ENCODE peak calls at places on chromosomes 7 and 10, in eight cellular contexts. One of them, this sample, is unnamed.

GRCh38 chr7:121195859-121196588 is 132.8 kb upstream of the WNT16 start:
- DNase-seq in B cell: no peak
- DNase-seq in astrocyte of the spinal cord: peak; percentile 27
- DNase-seq in T-helper 1 cell: no peak
- DNase-seq in endothelial cell: no peak
- DNase-seq in EL: peak; percentile 49
- DNase-seq in tibial artery: no peak
- DNase-seq in SK-N-SH: no peak
- DNase-seq in this sample: no peak

GRCh38 chr10:91511549-91512330 is 101.6 kb downstream of the HECTD2 start:
- DNase-seq in B cell: no peak
- DNase-seq in astrocyte of the spinal cord: peak; percentile 78
- DNase-seq in T-helper 1 cell: no peak
- DNase-seq in endothelial cell: no peak
- DNase-seq in EL: peak; percentile 81
- DNase-seq in tibial artery: no peak
- DNase-seq in SK-N-SH: no peak
- DNase-seq in this sample: no peak

GRCh38 chr10:62422068-62422590 is 48.0 kb downstream of the ZNF365 start:
- DNase-seq in B cell: no peak
- DNase-seq in astrocyte of the spinal cord: peak; percentile 87
- DNase-seq in T-helper 1 cell: no peak
- DNase-seq in endothelial cell: no peak
- DNase-seq in EL: peak; percentile 87
- DNase-seq in tibial artery: no peak
- DNase-seq in SK-N-SH: no peak
- DNase-seq in this sample: no peak

GRCh38 chr7:41881313-41882130 is 178.6 kb upstream of the INHBA start:
- DNase-seq in B cell: peak; percentile 89
- DNase-seq in astrocyte of the spinal cord: no peak
- DNase-seq in T-helper 1 cell: no peak
- DNase-seq in endothelial cell: no peak
- DNase-seq in EL: no peak
- DNase-seq in tibial artery: peak; percentile 48
- DNase-seq in SK-N-SH: no peak
- DNase-seq in this sample: no peak

GRCh38 chr10:58755688-58756087 is 243.0 kb downstream of the BICC1 start:
- DNase-seq in B cell: no peak
- DNase-seq in astrocyte of the spinal cord: peak; percentile 67
- DNase-seq in T-helper 1 cell: no peak
- DNase-seq in endothelial cell: no peak
- DNase-seq in EL: peak; percentile 72
- DNase-seq in tibial artery: peak; percentile 54
- DNase-seq in SK-N-SH: no peak
- DNase-seq in this sample: peak; percentile 23

GRCh38 chr10:110568055-110568735 is 700 bp downstream of the SMC3 start:
- DNase-seq in B cell: peak; percentile 69
- DNase-seq in astrocyte of the spinal cord: peak; percentile 13
- DNase-seq in T-helper 1 cell: peak; percentile 29
- DNase-seq in endothelial cell: peak; percentile 35
- DNase-seq in EL: peak; percentile 43
- DNase-seq in tibial artery: peak; percentile 44
- DNase-seq in SK-N-SH: no peak
- DNase-seq in this sample: peak; percentile 14

GRCh38 chr10:11610855-11611247 is 599 bp downstream of the USP6NL start:
- DNase-seq in B cell: peak; percentile 54
- DNase-seq in astrocyte of the spinal cord: peak; percentile 48
- DNase-seq in T-helper 1 cell: no peak
- DNase-seq in endothelial cell: peak; percentile 44
- DNase-seq in EL: peak; percentile 53
- DNase-seq in tibial artery: peak; percentile 45
- DNase-seq in SK-N-SH: no peak
- DNase-seq in this sample: no peak

GRCh38 chr7:82945480-82945879 is 217.2 kb downstream of the PCLO start:
- DNase-seq in B cell: no peak
- DNase-seq in astrocyte of the spinal cord: no peak
- DNase-seq in T-helper 1 cell: no peak
- DNase-seq in endothelial cell: no peak
- DNase-seq in EL: no peak
- DNase-seq in tibial artery: no peak
- DNase-seq in SK-N-SH: no peak
- DNase-seq in this sample: no peak

GRCh38 chr10:62443866-62444265 is 69.7 kb downstream of the ZNF365 start:
- DNase-seq in B cell: no peak
- DNase-seq in astrocyte of the spinal cord: no peak
- DNase-seq in T-helper 1 cell: no peak
- DNase-seq in endothelial cell: no peak
- DNase-seq in EL: peak; percentile 25
- DNase-seq in tibial artery: no peak
- DNase-seq in SK-N-SH: no peak
- DNase-seq in this sample: no peak

GRCh38 chr7:25647872-25648271 is 419.6 kb upstream of the NPVF start:
- DNase-seq in B cell: no peak
- DNase-seq in astrocyte of the spinal cord: no peak
- DNase-seq in T-helper 1 cell: no peak
- DNase-seq in endothelial cell: no peak
- DNase-seq in EL: no peak
- DNase-seq in tibial artery: no peak
- DNase-seq in SK-N-SH: no peak
- DNase-seq in this sample: no peak

GRCh38 chr10:102146971-102147428 is 5.2 kb upstream of the NOLC1 start:
- DNase-seq in B cell: no peak
- DNase-seq in astrocyte of the spinal cord: no peak
- DNase-seq in T-helper 1 cell: no peak
- DNase-seq in endothelial cell: no peak
- DNase-seq in EL: no peak
- DNase-seq in tibial artery: no peak
- DNase-seq in SK-N-SH: no peak
- DNase-seq in this sample: no peak

GRCh38 chr7:96009162-96009561 is 236.8 kb downstream of the DYNC1I1 start:
- DNase-seq in B cell: no peak
- DNase-seq in astrocyte of the spinal cord: no peak
- DNase-seq in T-helper 1 cell: no peak
- DNase-seq in endothelial cell: no peak
- DNase-seq in EL: no peak
- DNase-seq in tibial artery: no peak
- DNase-seq in SK-N-SH: no peak
- DNase-seq in this sample: no peak

GRCh38 chr10:119358140-119358512 is 150.8 kb downstream of the GRK5 start:
- DNase-seq in B cell: no peak
- DNase-seq in astrocyte of the spinal cord: no peak
- DNase-seq in T-helper 1 cell: no peak
- DNase-seq in endothelial cell: no peak
- DNase-seq in EL: no peak
- DNase-seq in tibial artery: no peak
- DNase-seq in SK-N-SH: no peak
- DNase-seq in this sample: no peak

GRCh38 chr10:132389631-132390454 is 7.2 kb upstream of the PWWP2B start:
- DNase-seq in B cell: no peak
- DNase-seq in astrocyte of the spinal cord: no peak
- DNase-seq in T-helper 1 cell: no peak
- DNase-seq in endothelial cell: no peak
- DNase-seq in EL: no peak
- DNase-seq in tibial artery: peak; percentile 9
- DNase-seq in SK-N-SH: no peak
- DNase-seq in this sample: no peak

GRCh38 chr7:29486191-29486700 is 77.4 kb upstream of the PRR15 start:
- DNase-seq in B cell: no peak
- DNase-seq in astrocyte of the spinal cord: no peak
- DNase-seq in T-helper 1 cell: no peak
- DNase-seq in endothelial cell: no peak
- DNase-seq in EL: no peak
- DNase-seq in tibial artery: no peak
- DNase-seq in SK-N-SH: no peak
- DNase-seq in this sample: no peak

GRCh38 chr10:12243860-12244620 is 48.1 kb downstream of the CDC123 start:
- DNase-seq in B cell: peak; percentile 85
- DNase-seq in astrocyte of the spinal cord: no peak
- DNase-seq in T-helper 1 cell: no peak
- DNase-seq in endothelial cell: no peak
- DNase-seq in EL: no peak
- DNase-seq in tibial artery: no peak
- DNase-seq in SK-N-SH: no peak
- DNase-seq in this sample: no peak

GRCh38 chr10:129956902-129957673 is 7.0 kb downstream of the EBF3 start:
- DNase-seq in B cell: no peak
- DNase-seq in astrocyte of the spinal cord: no peak
- DNase-seq in T-helper 1 cell: no peak
- DNase-seq in endothelial cell: no peak
- DNase-seq in EL: no peak
- DNase-seq in tibial artery: no peak
- DNase-seq in SK-N-SH: no peak
- DNase-seq in this sample: no peak

GRCh38 chr7:94003446-94004023 is 620 bp downstream of the BET1 start:
- DNase-seq in B cell: no peak
- DNase-seq in astrocyte of the spinal cord: no peak
- DNase-seq in T-helper 1 cell: no peak
- DNase-seq in endothelial cell: no peak
- DNase-seq in EL: peak; percentile 38
- DNase-seq in tibial artery: no peak
- DNase-seq in SK-N-SH: no peak
- DNase-seq in this sample: peak; percentile 47

GRCh38 chr7:85021090-85021704 is 165.7 kb downstream of the SEMA3D start:
- DNase-seq in B cell: no peak
- DNase-seq in astrocyte of the spinal cord: peak; percentile 14
- DNase-seq in T-helper 1 cell: no peak
- DNase-seq in endothelial cell: no peak
- DNase-seq in EL: peak; percentile 12
- DNase-seq in tibial artery: no peak
- DNase-seq in SK-N-SH: no peak
- DNase-seq in this sample: no peak

GRCh38 chr10:79348640-79348988 is 1.3 kb downstream of the PPIF start:
- DNase-seq in B cell: no peak
- DNase-seq in astrocyte of the spinal cord: no peak
- DNase-seq in T-helper 1 cell: no peak
- DNase-seq in endothelial cell: no peak
- DNase-seq in EL: no peak
- DNase-seq in tibial artery: no peak
- DNase-seq in SK-N-SH: no peak
- DNase-seq in this sample: no peak

GRCh38 chr10:100345570-100346330 is 1.3 kb upstream of the SCD start:
- DNase-seq in B cell: no peak
- DNase-seq in astrocyte of the spinal cord: peak; percentile 79
- DNase-seq in T-helper 1 cell: no peak
- DNase-seq in endothelial cell: no peak
- DNase-seq in EL: peak; percentile 71
- DNase-seq in tibial artery: no peak
- DNase-seq in SK-N-SH: no peak
- DNase-seq in this sample: no peak

GRCh38 chr10:58859541-58859940 is 316.9 kb upstream of the PHYHIPL start:
- DNase-seq in B cell: no peak
- DNase-seq in astrocyte of the spinal cord: no peak
- DNase-seq in T-helper 1 cell: no peak
- DNase-seq in endothelial cell: no peak
- DNase-seq in EL: no peak
- DNase-seq in tibial artery: no peak
- DNase-seq in SK-N-SH: no peak
- DNase-seq in this sample: no peak

GRCh38 chr7:159025161-159025779 is 119.4 kb downstream of the VIPR2 start:
- DNase-seq in B cell: no peak
- DNase-seq in astrocyte of the spinal cord: peak; percentile 43
- DNase-seq in T-helper 1 cell: no peak
- DNase-seq in endothelial cell: no peak
- DNase-seq in EL: no peak
- DNase-seq in tibial artery: peak; percentile 15
- DNase-seq in SK-N-SH: no peak
- DNase-seq in this sample: no peak

GRCh38 chr10:112958275-112958995 is 8.4 kb downstream of the TCF7L2 start:
- DNase-seq in B cell: no peak
- DNase-seq in astrocyte of the spinal cord: peak; percentile 92
- DNase-seq in T-helper 1 cell: no peak
- DNase-seq in endothelial cell: no peak
- DNase-seq in EL: peak; percentile 92
- DNase-seq in tibial artery: no peak
- DNase-seq in SK-N-SH: no peak
- DNase-seq in this sample: no peak

This sample was measured in LoVo.